ENCODE peak calls at places on chromosomes 16 and 17, in nine cellular contexts. One of them, this sample, is unnamed.

GRCh38 chr16:87834668-87835473 is 34.4 kb downstream of the SLC7A5 start:
- DNase-seq in Panc1: no peak
- DNase-seq in stomach: no peak
- DNase-seq in transverse colon: no peak
- DNase-seq in HL-60: no peak
- DNase-seq in GM12878: no peak
- DNase-seq in SK-N-SH: peak; percentile 87
- DNase-seq in H1: no peak
- DNase-seq in vagina: no peak
- DNase-seq in this sample: no peak

GRCh38 chr17:18205861-18206260 is 19.6 kb upstream of the LLGL1 start:
- DNase-seq in HL-60: no peak
- DNase-seq in GM12878: no peak
- DNase-seq in H1: no peak
- DNase-seq in SK-N-SH: no peak
- DNase-seq in transverse colon: no peak
- DNase-seq in stomach: no peak
- DNase-seq in Panc1: no peak
- DNase-seq in vagina: no peak
- DNase-seq in this sample: no peak

GRCh38 chr17:14301761-14302401 is 1.0 kb downstream of the HS3ST3B1 start:
- DNase-seq in SK-N-SH: no peak
- DNase-seq in vagina: no peak
- DNase-seq in GM12878: no peak
- DNase-seq in transverse colon: peak; percentile 43
- DNase-seq in H1: peak; percentile 63
- DNase-seq in stomach: peak; percentile 48
- DNase-seq in Panc1: no peak
- DNase-seq in HL-60: peak; percentile 20
- DNase-seq in this sample: no peak

GRCh38 chr17:81998719-81999438 is 21.4 kb downstream of the ASPSCR1 start:
- DNase-seq in H1: no peak
- DNase-seq in HL-60: no peak
- DNase-seq in stomach: no peak
- DNase-seq in transverse colon: no peak
- DNase-seq in vagina: no peak
- DNase-seq in GM12878: no peak
- DNase-seq in SK-N-SH: no peak
- DNase-seq in Panc1: no peak
- DNase-seq in this sample: no peak

GRCh38 chr16:87324411-87325275 is 7.5 kb upstream of the C16orf95 start:
- DNase-seq in vagina: no peak
- DNase-seq in transverse colon: peak; percentile 30
- DNase-seq in stomach: no peak
- DNase-seq in GM12878: no peak
- DNase-seq in HL-60: no peak
- DNase-seq in Panc1: no peak
- DNase-seq in SK-N-SH: peak; percentile 96
- DNase-seq in H1: peak; percentile 83
- DNase-seq in this sample: no peak

GRCh38 chr16:79599837-79600635 is 501 bp downstream of the MAF start:
- DNase-seq in HL-60: no peak
- DNase-seq in H1: peak; percentile 77
- DNase-seq in transverse colon: no peak
- DNase-seq in SK-N-SH: peak; percentile 80
- DNase-seq in vagina: no peak
- DNase-seq in stomach: peak; percentile 72
- DNase-seq in Panc1: no peak
- DNase-seq in GM12878: no peak
- DNase-seq in this sample: peak; percentile 62

GRCh38 chr17:9239821-9240658 is 218.7 kb downstream of the NTN1 start:
- DNase-seq in vagina: no peak
- DNase-seq in H1: peak; percentile 71
- DNase-seq in SK-N-SH: peak; percentile 97
- DNase-seq in transverse colon: peak; percentile 78
- DNase-seq in stomach: peak; percentile 71
- DNase-seq in GM12878: no peak
- DNase-seq in Panc1: no peak
- DNase-seq in HL-60: peak; percentile 11
- DNase-seq in this sample: peak; percentile 67

GRCh38 chr17:64778367-64779290 is 116.5 kb upstream of the SMURF2 start:
- DNase-seq in GM12878: no peak
- DNase-seq in H1: peak; percentile 78
- DNase-seq in HL-60: no peak
- DNase-seq in transverse colon: peak; percentile 59
- DNase-seq in vagina: no peak
- DNase-seq in SK-N-SH: no peak
- DNase-seq in stomach: peak; percentile 45
- DNase-seq in Panc1: no peak
- DNase-seq in this sample: no peak

GRCh38 chr16:53433509-53433908 is 762 bp upstream of the RBL2 start:
- DNase-seq in HL-60: no peak
- DNase-seq in transverse colon: no peak
- DNase-seq in stomach: no peak
- DNase-seq in Panc1: no peak
- DNase-seq in vagina: no peak
- DNase-seq in GM12878: no peak
- DNase-seq in SK-N-SH: no peak
- DNase-seq in H1: no peak
- DNase-seq in this sample: peak; percentile 37

GRCh38 chr17:48558731-48559608 is 14.1 kb upstream of the HOXB2 start:
- DNase-seq in transverse colon: no peak
- DNase-seq in vagina: no peak
- DNase-seq in stomach: no peak
- DNase-seq in HL-60: no peak
- DNase-seq in H1: no peak
- DNase-seq in Panc1: no peak
- DNase-seq in GM12878: no peak
- DNase-seq in SK-N-SH: no peak
- DNase-seq in this sample: no peak

GRCh38 chr16:48607056-48607825 is 2.7 kb downstream of the N4BP1 start:
- DNase-seq in HL-60: no peak
- DNase-seq in vagina: peak; percentile 94
- DNase-seq in H1: no peak
- DNase-seq in Panc1: no peak
- DNase-seq in transverse colon: peak; percentile 66
- DNase-seq in stomach: peak; percentile 76
- DNase-seq in GM12878: no peak
- DNase-seq in SK-N-SH: no peak
- DNase-seq in this sample: peak; percentile 65

GRCh38 chr16:81873843-81874752 is 95.0 kb downstream of the PLCG2 start:
- DNase-seq in stomach: peak; percentile 67
- DNase-seq in vagina: no peak
- DNase-seq in H1: peak; percentile 80
- DNase-seq in GM12878: no peak
- DNase-seq in SK-N-SH: peak; percentile 58
- DNase-seq in transverse colon: peak; percentile 51
- DNase-seq in HL-60: no peak
- DNase-seq in Panc1: no peak
- DNase-seq in this sample: no peak

GRCh38 chr17:56602292-56603130 is 9.0 kb downstream of the NOG start:
- DNase-seq in transverse colon: no peak
- DNase-seq in Panc1: no peak
- DNase-seq in SK-N-SH: no peak
- DNase-seq in GM12878: no peak
- DNase-seq in stomach: no peak
- DNase-seq in vagina: no peak
- DNase-seq in H1: no peak
- DNase-seq in HL-60: no peak
- DNase-seq in this sample: no peak

GRCh38 chr17:82846061-82846691 is 6.4 kb upstream of the ZNF750 start:
- DNase-seq in vagina: no peak
- DNase-seq in GM12878: no peak
- DNase-seq in HL-60: no peak
- DNase-seq in Panc1: no peak
- DNase-seq in SK-N-SH: no peak
- DNase-seq in transverse colon: no peak
- DNase-seq in H1: no peak
- DNase-seq in stomach: no peak
- DNase-seq in this sample: no peak

GRCh38 chr17:77472837-77473214 is 332.1 kb downstream of the SEC14L1 start:
- DNase-seq in SK-N-SH: no peak
- DNase-seq in GM12878: no peak
- DNase-seq in H1: no peak
- DNase-seq in stomach: no peak
- DNase-seq in Panc1: no peak
- DNase-seq in vagina: no peak
- DNase-seq in HL-60: no peak
- DNase-seq in transverse colon: no peak
- DNase-seq in this sample: no peak
- TF ChIP-seq POLR2AphosphoS5 in SK-N-SH: no peak
- TF ChIP-seq POLR2AphosphoS5 in GM12878: no peak
- TF ChIP-seq POLR2AphosphoS5 in H1: no peak
- TF ChIP-seq POLR2AphosphoS5 in stomach: no peak
- TF ChIP-seq POLR2AphosphoS5 in Panc1: peak; percentile 49
- TF ChIP-seq POLR2AphosphoS5 in vagina: no peak
- TF ChIP-seq POLR2AphosphoS5 in HL-60: no peak
- TF ChIP-seq POLR2AphosphoS5 in transverse colon: no peak
- TF ChIP-seq POLR2AphosphoS5 in this sample: no peak

DNA sequence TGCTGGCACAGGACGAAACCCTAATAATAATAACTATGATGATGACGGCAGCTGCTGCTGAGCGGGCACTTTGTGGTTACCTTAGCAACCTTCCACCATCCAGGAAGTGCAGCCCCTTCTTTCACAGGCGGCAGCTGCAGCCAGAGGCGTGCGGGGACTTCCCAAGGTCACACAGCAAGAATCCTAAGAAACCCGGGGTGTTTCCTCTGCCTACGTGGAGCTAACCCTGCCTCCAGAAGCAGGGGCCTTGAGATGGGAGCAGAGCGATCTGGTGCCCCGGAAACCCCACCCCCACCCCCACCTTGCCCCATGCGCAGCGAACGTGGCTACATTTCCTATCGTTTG is 22.4 kb upstream of the EIF1 start:
- DNase-seq in vagina: no peak
- DNase-seq in stomach: no peak
- DNase-seq in HL-60: no peak
- DNase-seq in Panc1: no peak
- DNase-seq in transverse colon: peak; percentile 64
- DNase-seq in H1: no peak
- DNase-seq in GM12878: peak; percentile 75
- DNase-seq in SK-N-SH: peak; percentile 58
- DNase-seq in this sample: no peak
- H3K27ac ChIP-seq in vagina: peak overlapping the region; percentile 97
- H3K27ac ChIP-seq in stomach: peak overlapping the region; percentile 82
- H3K27ac ChIP-seq in HL-60: peak overlapping the region; percentile 78
- H3K27ac ChIP-seq in Panc1: peak overlapping the region; percentile 92
- H3K27ac ChIP-seq in transverse colon: peak overlapping the region; percentile 85
- H3K27ac ChIP-seq in H1: no peak overlapping the region
- H3K27ac ChIP-seq in GM12878: peak overlapping the region; percentile 67
- H3K27ac ChIP-seq in SK-N-SH: peak overlapping the region; percentile 77
- H3K27ac ChIP-seq in this sample: peak overlapping the region; percentile 94

GRCh38 chr17:50944054-50944901 is 78.1 kb upstream of the TOB1 start:
- DNase-seq in transverse colon: peak; percentile 92
- DNase-seq in Panc1: no peak
- DNase-seq in HL-60: no peak
- DNase-seq in vagina: no peak
- DNase-seq in stomach: peak; percentile 97
- DNase-seq in GM12878: no peak
- DNase-seq in SK-N-SH: peak; percentile 92
- DNase-seq in H1: peak; percentile 75
- DNase-seq in this sample: peak; percentile 77

GRCh38 chr17:50946223-50946890 is 80.2 kb upstream of the TOB1 start:
- DNase-seq in stomach: peak; percentile 25
- DNase-seq in SK-N-SH: no peak
- DNase-seq in H1: no peak
- DNase-seq in HL-60: no peak
- DNase-seq in vagina: no peak
- DNase-seq in transverse colon: peak; percentile 38
- DNase-seq in Panc1: no peak
- DNase-seq in GM12878: no peak
- DNase-seq in this sample: no peak

GRCh38 chr17:50945779-50946222 is 79.6 kb upstream of the TOB1 start:
- DNase-seq in HL-60: no peak
- DNase-seq in vagina: no peak
- DNase-seq in stomach: no peak
- DNase-seq in H1: no peak
- DNase-seq in transverse colon: no peak
- DNase-seq in GM12878: no peak
- DNase-seq in Panc1: no peak
- DNase-seq in SK-N-SH: no peak
- DNase-seq in this sample: no peak

GRCh38 chr17:50944902-50945720 is 79.0 kb upstream of the TOB1 start:
- DNase-seq in stomach: no peak
- DNase-seq in Panc1: no peak
- DNase-seq in transverse colon: peak; percentile 6
- DNase-seq in SK-N-SH: no peak
- DNase-seq in HL-60: no peak
- DNase-seq in GM12878: no peak
- DNase-seq in H1: no peak
- DNase-seq in vagina: no peak
- DNase-seq in this sample: peak; percentile 16

DNA sequence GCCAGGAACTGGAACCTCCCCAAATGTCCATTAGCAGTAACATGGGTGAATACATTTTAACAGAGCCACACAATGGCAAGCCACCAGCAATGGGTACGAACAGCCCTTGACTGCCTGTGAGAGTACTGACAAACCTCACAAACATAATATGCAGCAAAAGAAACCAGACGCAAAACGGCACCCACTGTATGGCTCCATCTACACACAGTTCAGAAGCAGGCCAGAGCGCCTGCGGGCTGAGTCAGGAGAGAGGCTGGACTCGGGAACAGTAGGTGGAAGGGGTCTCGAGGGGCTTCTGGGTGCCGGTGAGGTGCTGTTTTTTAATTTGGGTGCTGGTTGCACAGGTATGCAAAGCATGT is 77.4 kb upstream of the TOB1 start:
- DNase-seq in GM12878: no peak
- DNase-seq in H1: no peak
- DNase-seq in SK-N-SH: peak; percentile 78
- DNase-seq in Panc1: no peak
- DNase-seq in vagina: no peak
- DNase-seq in transverse colon: peak; percentile 19
- DNase-seq in stomach: peak; percentile 58
- DNase-seq in HL-60: no peak
- DNase-seq in this sample: no peak
- TF ChIP-seq POLR2AphosphoS5 in GM12878: no peak
- TF ChIP-seq POLR2AphosphoS5 in H1: no peak
- TF ChIP-seq POLR2AphosphoS5 in SK-N-SH: no peak
- TF ChIP-seq POLR2AphosphoS5 in Panc1: no peak
- TF ChIP-seq POLR2AphosphoS5 in vagina: no peak
- TF ChIP-seq POLR2AphosphoS5 in transverse colon: no peak
- TF ChIP-seq POLR2AphosphoS5 in stomach: no peak
- TF ChIP-seq POLR2AphosphoS5 in HL-60: no peak
- TF ChIP-seq POLR2AphosphoS5 in this sample: no peak

GRCh38 chr17:80703109-80703508 is 158.5 kb downstream of the RPTOR start:
- DNase-seq in transverse colon: no peak
- DNase-seq in Panc1: no peak
- DNase-seq in vagina: no peak
- DNase-seq in H1: no peak
- DNase-seq in stomach: no peak
- DNase-seq in GM12878: no peak
- DNase-seq in SK-N-SH: no peak
- DNase-seq in HL-60: no peak
- DNase-seq in this sample: no peak
- H3K27ac ChIP-seq in transverse colon: no peak overlapping the region
- H3K27ac ChIP-seq in Panc1: no peak overlapping the region
- H3K27ac ChIP-seq in vagina: no peak overlapping the region
- H3K27ac ChIP-seq in H1: no peak overlapping the region
- H3K27ac ChIP-seq in stomach: no peak overlapping the region
- H3K27ac ChIP-seq in GM12878: peak overlapping the region; percentile 11
- H3K27ac ChIP-seq in SK-N-SH: no peak overlapping the region
- H3K27ac ChIP-seq in HL-60: no peak overlapping the region
- H3K27ac ChIP-seq in this sample: no peak overlapping the region